ENCODE peak calls at places on chromosome 20, in nine cellular contexts. One of them, this sample, is unnamed.

GRCh38 chr20:34390769-34391447 is 27.8 kb downstream of the ITCH start:
- DNase-seq in Calu3: peak; percentile 97
- DNase-seq in fibroblast of pulmonary artery: peak; percentile 80
- DNase-seq in stomach: peak; percentile 63
- DNase-seq in cardiac muscle cell: peak; percentile 81
- DNase-seq in neural crest cell: no peak
- DNase-seq in ovary: no peak
- DNase-seq in A549: peak; percentile 36
- DNase-seq in lung: peak; percentile 59
- DNase-seq in this sample: peak; percentile 83

GRCh38 chr20:48217191-48217590 is 431.9 kb upstream of the SULF2 start:
- DNase-seq in Calu3: no peak
- DNase-seq in A549: no peak
- DNase-seq in stomach: no peak
- DNase-seq in neural crest cell: no peak
- DNase-seq in ovary: no peak
- DNase-seq in fibroblast of pulmonary artery: peak; percentile 8
- DNase-seq in lung: no peak
- DNase-seq in cardiac muscle cell: peak; percentile 21
- DNase-seq in this sample: no peak

GRCh38 chr20:7770578-7770977 is 169.7 kb downstream of the HAO1 start:
- DNase-seq in Calu3: no peak
- DNase-seq in A549: no peak
- DNase-seq in ovary: no peak
- DNase-seq in stomach: no peak
- DNase-seq in fibroblast of pulmonary artery: peak; percentile 18
- DNase-seq in cardiac muscle cell: no peak
- DNase-seq in lung: no peak
- DNase-seq in neural crest cell: no peak
- DNase-seq in this sample: no peak

GRCh38 chr20:951384-952169 is 35.4 kb upstream of the ANGPT4 start:
- DNase-seq in lung: no peak
- DNase-seq in fibroblast of pulmonary artery: no peak
- DNase-seq in Calu3: no peak
- DNase-seq in A549: no peak
- DNase-seq in neural crest cell: no peak
- DNase-seq in ovary: no peak
- DNase-seq in cardiac muscle cell: peak; percentile 7
- DNase-seq in stomach: no peak
- DNase-seq in this sample: no peak

GRCh38 chr20:20548527-20549266 is 163.7 kb downstream of the RALGAPA2 start:
- DNase-seq in Calu3: peak; percentile 1
- DNase-seq in stomach: peak; percentile 46
- DNase-seq in fibroblast of pulmonary artery: no peak
- DNase-seq in lung: no peak
- DNase-seq in ovary: no peak
- DNase-seq in cardiac muscle cell: no peak
- DNase-seq in neural crest cell: no peak
- DNase-seq in A549: no peak
- DNase-seq in this sample: peak; percentile 84

GRCh38 chr20:6583134-6583738 is 184.2 kb upstream of the BMP2 start:
- DNase-seq in neural crest cell: peak; percentile 18
- DNase-seq in cardiac muscle cell: peak; percentile 83
- DNase-seq in ovary: no peak
- DNase-seq in lung: peak; percentile 33
- DNase-seq in Calu3: peak; percentile 52
- DNase-seq in stomach: peak; percentile 49
- DNase-seq in fibroblast of pulmonary artery: peak; percentile 73
- DNase-seq in A549: peak; percentile 37
- DNase-seq in this sample: peak; percentile 57

GRCh38 chr20:33791959-33792597 is 19.1 kb upstream of the CHMP4B start:
- DNase-seq in cardiac muscle cell: peak; percentile 59
- DNase-seq in Calu3: peak; percentile 86
- DNase-seq in fibroblast of pulmonary artery: peak; percentile 59
- DNase-seq in ovary: no peak
- DNase-seq in lung: peak; percentile 53
- DNase-seq in A549: peak; percentile 58
- DNase-seq in neural crest cell: peak; percentile 84
- DNase-seq in stomach: peak; percentile 51
- DNase-seq in this sample: peak; percentile 75

GRCh38 chr20:10433014-10433622 is 904 bp downstream of the MKKS start:
- DNase-seq in fibroblast of pulmonary artery: no peak
- DNase-seq in neural crest cell: no peak
- DNase-seq in stomach: no peak
- DNase-seq in ovary: peak; percentile 29
- DNase-seq in Calu3: no peak
- DNase-seq in lung: no peak
- DNase-seq in A549: no peak
- DNase-seq in cardiac muscle cell: peak; percentile 13
- DNase-seq in this sample: no peak

GRCh38 chr20:37892001-37892400 is 10.9 kb upstream of the VSTM2L start:
- DNase-seq in ovary: no peak
- DNase-seq in lung: no peak
- DNase-seq in fibroblast of pulmonary artery: no peak
- DNase-seq in cardiac muscle cell: no peak
- DNase-seq in stomach: no peak
- DNase-seq in neural crest cell: no peak
- DNase-seq in Calu3: no peak
- DNase-seq in A549: no peak
- DNase-seq in this sample: no peak

GRCh38 chr20:14401479-14402138 is 64.2 kb upstream of the FLRT3 start:
- DNase-seq in lung: no peak
- DNase-seq in ovary: no peak
- DNase-seq in Calu3: no peak
- DNase-seq in cardiac muscle cell: no peak
- DNase-seq in fibroblast of pulmonary artery: no peak
- DNase-seq in stomach: no peak
- DNase-seq in A549: no peak
- DNase-seq in neural crest cell: no peak
- DNase-seq in this sample: no peak

GRCh38 chr20:5848711-5849505 is 98.7 kb downstream of the SHLD1 start:
- DNase-seq in ovary: peak; percentile 30
- DNase-seq in fibroblast of pulmonary artery: peak; percentile 78
- DNase-seq in A549: no peak
- DNase-seq in neural crest cell: no peak
- DNase-seq in Calu3: no peak
- DNase-seq in stomach: no peak
- DNase-seq in lung: no peak
- DNase-seq in cardiac muscle cell: peak; percentile 74
- DNase-seq in this sample: peak; percentile 46

GRCh38 chr20:23285536-23285935 is 65.1 kb upstream of the NXT1 start:
- DNase-seq in ovary: no peak
- DNase-seq in cardiac muscle cell: no peak
- DNase-seq in lung: no peak
- DNase-seq in stomach: no peak
- DNase-seq in neural crest cell: no peak
- DNase-seq in A549: no peak
- DNase-seq in fibroblast of pulmonary artery: no peak
- DNase-seq in Calu3: no peak
- DNase-seq in this sample: no peak

GRCh38 chr20:38201356-38201755 is 36.3 kb upstream of the TGM2 start:
- DNase-seq in cardiac muscle cell: peak; percentile 69
- DNase-seq in neural crest cell: no peak
- DNase-seq in Calu3: no peak
- DNase-seq in A549: peak; percentile 62
- DNase-seq in lung: no peak
- DNase-seq in ovary: no peak
- DNase-seq in fibroblast of pulmonary artery: peak; percentile 68
- DNase-seq in stomach: no peak
- DNase-seq in this sample: peak; percentile 93

DNA sequence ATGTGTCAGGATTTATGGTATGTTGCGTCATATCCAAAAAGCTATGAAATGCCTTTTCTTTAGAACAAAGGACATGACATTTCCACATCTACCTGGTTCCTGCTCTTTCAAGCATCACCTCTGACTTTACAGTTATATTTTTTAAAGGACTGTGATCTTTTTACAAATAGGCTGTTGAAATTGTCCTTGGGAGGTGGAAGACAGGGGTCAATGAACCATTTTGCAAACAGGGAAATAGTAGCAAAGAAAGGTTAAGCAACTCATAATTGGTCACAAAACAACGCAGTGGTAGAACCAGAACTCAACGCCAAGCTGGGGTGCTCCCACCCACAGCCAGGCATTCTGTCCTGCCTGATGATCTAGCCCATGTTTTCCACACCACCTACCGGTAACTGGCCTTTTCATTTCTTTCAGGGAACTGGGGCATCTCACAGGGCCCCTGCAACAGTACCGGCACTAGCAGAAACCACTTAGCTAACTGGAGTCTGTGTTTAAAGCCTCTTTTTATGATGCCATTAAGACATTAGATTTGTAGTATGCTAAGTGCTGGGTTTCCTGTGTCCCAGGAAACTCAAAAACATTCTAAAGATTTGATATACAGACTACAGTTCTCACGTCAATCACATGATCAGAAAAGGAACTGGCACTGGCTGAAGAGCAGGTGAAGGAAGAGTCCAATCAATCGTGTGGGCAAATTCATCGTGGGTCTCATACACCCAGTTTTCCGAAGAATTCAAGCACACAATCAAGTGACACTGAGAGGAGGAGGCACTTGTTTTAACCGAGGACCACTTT is 13.9 kb downstream of the ZNF217 start:
- DNase-seq in A549: no peak
- DNase-seq in stomach: peak; percentile 25
- DNase-seq in cardiac muscle cell: peak; percentile 88
- DNase-seq in ovary: no peak
- DNase-seq in lung: no peak
- DNase-seq in neural crest cell: no peak
- DNase-seq in fibroblast of pulmonary artery: peak; percentile 91
- DNase-seq in Calu3: peak; percentile 48
- DNase-seq in this sample: peak; percentile 86
- TF ChIP-seq CTCF in A549: no peak
- TF ChIP-seq CTCF in stomach: no peak
- TF ChIP-seq CTCF in cardiac muscle cell: no peak
- TF ChIP-seq CTCF in ovary: no peak
- TF ChIP-seq CTCF in lung: no peak
- TF ChIP-seq CTCF in neural crest cell: no peak
- TF ChIP-seq CTCF in fibroblast of pulmonary artery: no peak
- TF ChIP-seq CTCF in Calu3: peak; percentile 2
- TF ChIP-seq CTCF in this sample: no peak

GRCh38 chr20:25479638-25480037 is 72.2 kb downstream of the GINS1 start:
- DNase-seq in ovary: no peak
- DNase-seq in fibroblast of pulmonary artery: no peak
- DNase-seq in Calu3: no peak
- DNase-seq in stomach: no peak
- DNase-seq in A549: no peak
- DNase-seq in lung: no peak
- DNase-seq in cardiac muscle cell: no peak
- DNase-seq in neural crest cell: no peak
- DNase-seq in this sample: no peak

GRCh38 chr20:25481918-25482253 is 74.4 kb downstream of the GINS1 start:
- DNase-seq in lung: no peak
- DNase-seq in fibroblast of pulmonary artery: no peak
- DNase-seq in Calu3: no peak
- DNase-seq in ovary: no peak
- DNase-seq in stomach: no peak
- DNase-seq in cardiac muscle cell: no peak
- DNase-seq in A549: no peak
- DNase-seq in neural crest cell: no peak
- DNase-seq in this sample: no peak

GRCh38 chr20:25480156-25480555 is 72.7 kb downstream of the GINS1 start:
- DNase-seq in lung: no peak
- DNase-seq in A549: no peak
- DNase-seq in cardiac muscle cell: no peak
- DNase-seq in ovary: no peak
- DNase-seq in Calu3: no peak
- DNase-seq in stomach: no peak
- DNase-seq in neural crest cell: no peak
- DNase-seq in fibroblast of pulmonary artery: no peak
- DNase-seq in this sample: no peak

GRCh38 chr20:25480797-25481196 is 73.3 kb downstream of the GINS1 start:
- DNase-seq in neural crest cell: no peak
- DNase-seq in stomach: no peak
- DNase-seq in fibroblast of pulmonary artery: no peak
- DNase-seq in Calu3: no peak
- DNase-seq in lung: no peak
- DNase-seq in cardiac muscle cell: no peak
- DNase-seq in ovary: no peak
- DNase-seq in A549: no peak
- DNase-seq in this sample: no peak

GRCh38 chr20:25481235-25481917 is 73.9 kb downstream of the GINS1 start:
- DNase-seq in ovary: no peak
- DNase-seq in neural crest cell: no peak
- DNase-seq in A549: no peak
- DNase-seq in Calu3: no peak
- DNase-seq in fibroblast of pulmonary artery: no peak
- DNase-seq in stomach: no peak
- DNase-seq in cardiac muscle cell: no peak
- DNase-seq in lung: no peak
- DNase-seq in this sample: no peak
- TF ChIP-seq CTCF in ovary: no peak
- TF ChIP-seq CTCF in neural crest cell: no peak
- TF ChIP-seq CTCF in A549: no peak
- TF ChIP-seq CTCF in Calu3: no peak
- TF ChIP-seq CTCF in fibroblast of pulmonary artery: peak; percentile 9
- TF ChIP-seq CTCF in stomach: no peak
- TF ChIP-seq CTCF in cardiac muscle cell: no peak
- TF ChIP-seq CTCF in lung: no peak
- TF ChIP-seq CTCF in this sample: no peak

GRCh38 chr20:32316667-32317066 is 39.2 kb downstream of the KIF3B start:
- DNase-seq in lung: no peak
- DNase-seq in fibroblast of pulmonary artery: no peak
- DNase-seq in stomach: no peak
- DNase-seq in ovary: no peak
- DNase-seq in A549: no peak
- DNase-seq in neural crest cell: no peak
- DNase-seq in cardiac muscle cell: no peak
- DNase-seq in Calu3: no peak
- DNase-seq in this sample: no peak
- TF ChIP-seq CTCF in lung: no peak
- TF ChIP-seq CTCF in fibroblast of pulmonary artery: no peak
- TF ChIP-seq CTCF in stomach: no peak
- TF ChIP-seq CTCF in ovary: no peak
- TF ChIP-seq CTCF in A549: no peak
- TF ChIP-seq CTCF in neural crest cell: no peak
- TF ChIP-seq CTCF in cardiac muscle cell: no peak
- TF ChIP-seq CTCF in Calu3: no peak
- TF ChIP-seq CTCF in this sample: no peak

DNA sequence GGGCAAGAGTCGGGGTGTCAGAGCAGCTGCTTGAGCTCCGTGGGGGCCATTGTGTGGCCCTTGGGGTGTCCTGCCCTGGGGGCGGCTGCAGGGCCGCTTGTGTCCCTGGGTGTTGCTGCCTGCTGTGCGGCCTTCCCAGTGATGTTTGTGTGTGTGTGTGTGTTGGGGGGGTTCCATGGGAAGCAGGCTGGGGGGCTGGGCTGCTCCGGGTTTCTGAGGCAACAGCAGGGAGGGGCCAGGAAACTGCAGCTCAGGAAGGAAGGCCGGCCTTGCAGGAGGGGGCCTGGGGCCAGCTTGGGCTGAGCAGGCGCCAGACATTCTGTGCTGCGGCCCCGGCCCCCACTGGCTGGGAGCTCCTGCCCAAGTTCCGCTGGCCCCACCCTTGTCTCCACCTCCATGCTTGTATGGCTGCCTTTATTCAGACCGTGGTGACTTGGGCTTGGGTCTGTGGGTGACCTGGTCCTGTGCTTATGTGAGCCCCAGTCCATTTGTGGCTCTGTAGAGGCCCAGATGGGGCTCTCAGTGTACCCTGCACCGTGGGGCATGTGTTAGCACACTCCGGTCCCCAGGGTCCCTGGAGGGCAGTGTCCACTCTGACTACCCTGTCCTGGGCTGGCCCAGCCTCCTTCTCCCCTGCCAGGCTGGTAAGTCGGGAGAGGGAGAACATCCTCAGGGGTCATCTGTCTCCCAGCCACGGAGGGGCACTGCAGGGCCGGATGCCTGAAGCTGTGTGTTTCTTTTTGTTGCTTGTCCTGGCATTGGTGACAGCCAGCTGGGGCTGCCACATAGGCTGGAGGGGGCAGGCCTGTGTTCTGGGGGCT is 4.6 kb upstream of the SOX18 start:
- DNase-seq in A549: peak; percentile 52
- DNase-seq in fibroblast of pulmonary artery: peak; percentile 84
- DNase-seq in cardiac muscle cell: peak; percentile 92
- DNase-seq in neural crest cell: no peak
- DNase-seq in stomach: no peak
- DNase-seq in Calu3: peak; percentile 68
- DNase-seq in ovary: no peak
- DNase-seq in lung: no peak
- DNase-seq in this sample: no peak
- TF ChIP-seq CTCF in A549: peak; percentile 19
- TF ChIP-seq CTCF in fibroblast of pulmonary artery: peak; percentile 30
- TF ChIP-seq CTCF in cardiac muscle cell: peak; percentile 30
- TF ChIP-seq CTCF in neural crest cell: no peak
- TF ChIP-seq CTCF in stomach: no peak
- TF ChIP-seq CTCF in Calu3: no peak
- TF ChIP-seq CTCF in ovary: no peak
- TF ChIP-seq CTCF in lung: no peak
- TF ChIP-seq CTCF in this sample: no peak